ENCODE peak calls at places on chromosomes 2 and 18, in six cellular contexts. U is GM19239; A is CD8-positive, alpha-beta memory T cell; C is T-helper 1 cell; K is neural crest cell; Z is choroid plexus epithelial cell. M is an unnamed sample.

GRCh38 chr2:176653856-176654443 is 384.7 kb downstream of the MTX2 start:
- DNase-seq in A (peak), K (peak), C (no peak), U (peak), Z (peak), M (no peak)

GRCh38 chr2:112275887-112276773 is 733 bp downstream of the ZC3H6 start:
- DNase-seq in A (peak), Z (peak), C (peak), K (peak), U (peak), M (peak)

GRCh38 chr2:217316743-217317142 is 456.9 kb upstream of the TNP1 start:
- DNase-seq in A (no peak), C (no peak), Z (peak), U (peak), K (no peak), M (no peak)

GRCh38 chr18:32301976-32302743 is 112.3 kb downstream of the MEP1B start:
- DNase-seq in C (no peak), Z (peak), K (no peak), U (no peak), A (no peak), M (no peak)

GRCh38 chr2:119710281-119710680 is 31.3 kb downstream of the TMEM177 start:
- DNase-seq in U (no peak), C (no peak), Z (no peak), A (no peak), K (no peak), M (no peak)

GRCh38 chr2:63589148-63589972 is 597 bp downstream of the MDH1 start:
- DNase-seq in A (no peak), K (no peak), U (no peak), Z (no peak), C (no peak), M (no peak)

GRCh38 chr2:60047944-60048525 is 505.4 kb downstream of the BCL11A start:
- DNase-seq in Z (no peak), U (no peak), A (no peak), C (no peak), K (no peak), M (no peak)

GRCh38 chr2:222301296-222301997 is 2.6 kb upstream of the PAX3 start:
- DNase-seq in C (no peak), K (peak), A (no peak), U (no peak), Z (no peak), M (no peak)

GRCh38 chr2:172380436-172381274 is 46.7 kb upstream of the ITGA6 start:
- DNase-seq in Z (peak), C (no peak), A (no peak), U (no peak), K (peak), M (no peak)

GRCh38 chr2:20634430-20635095 is 16.3 kb downstream of the HS1BP3 start:
- DNase-seq in U (no peak), Z (peak), C (no peak), K (no peak), A (no peak), M (no peak)

GRCh38 chr2:128316777-128317185 is 1.9 kb downstream of the HS6ST1 start:
- DNase-seq in K (no peak), Z (no peak), C (no peak), A (no peak), U (no peak), M (no peak)

GRCh38 chr2:100484390-100484789 is 14.1 kb downstream of the NMS start:
- DNase-seq in U (no peak), C (no peak), K (no peak), Z (no peak), A (no peak), M (no peak)

GRCh38 chr2:191501390-191502168 is 176.4 kb upstream of the NABP1 start:
- DNase-seq in Z (peak), A (no peak), U (no peak), C (no peak), K (no peak), M (no peak)

GRCh38 chr2:85414761-85415498 is 3.6 kb upstream of the SH2D6 start:
- DNase-seq in U (no peak), Z (no peak), K (no peak), A (no peak), C (no peak), M (no peak)

GRCh38 chr2:96089356-96090180 is 26.8 kb downstream of the ADRA2B start:
- DNase-seq in C (no peak), Z (no peak), U (no peak), K (no peak), A (no peak), M (no peak)

GRCh38 chr2:106990307-106990706 is 104.3 kb upstream of the ST6GAL2 start:
- DNase-seq in K (no peak), U (no peak), C (no peak), A (no peak), Z (peak), M (no peak)

GRCh38 chr2:8604262-8604661 is 77.6 kb upstream of the ID2 start:
- DNase-seq in U (no peak), A (no peak), Z (no peak), C (no peak), K (no peak), M (no peak)

GRCh38 chr2:120991401-120991800 is 255.7 kb downstream of the GLI2 start:
- DNase-seq in K (no peak), U (no peak), Z (no peak), C (no peak), A (no peak), M (no peak)

GRCh38 chr2:67322361-67323001 is 74.7 kb upstream of the ETAA1 start:
- DNase-seq in K (peak), C (no peak), A (no peak), Z (peak), U (no peak), M (no peak)

M was measured in T follicular helper cell.